ENCODE peak calls at places on chromosomes 16 and 17, in six cellular contexts. P, H, N, F, T and G are unnamed samples.

GRCh38 chr17:50186661-50187402 is 14.6 kb downstream of the COL1A1 start:
- DNase-seq in P (no peak), H (no peak), N (no peak), F (no peak), T (no peak), G (no peak)

GRCh38 chr17:50947844-50948514 is 81.8 kb upstream of the TOB1 start:
- DNase-seq in P (peak; percentile 91), H (peak; percentile 64), N (no peak), F (no peak), T (peak; percentile 66), G (peak; percentile 65)

GRCh38 chr16:17397499-17397891 is 73.3 kb downstream of the XYLT1 start:
- DNase-seq in P (peak; percentile 88), H (no peak), N (no peak), F (no peak), T (no peak), G (no peak)

GRCh38 chr16:23896832-23897821 is 61.3 kb downstream of the PRKCB start:
- DNase-seq in P (no peak), H (no peak), N (no peak), F (no peak), T (no peak), G (no peak)

GRCh38 chr16:29819506-29819905 is 756 bp upstream of the MVP start:
- DNase-seq in P (no peak), H (peak; percentile 58), N (no peak), F (no peak), T (no peak), G (no peak)

GRCh38 chr16:85829266-85829665 is 29.8 kb downstream of the COX4I1 start:
- DNase-seq in P (no peak), H (no peak), N (no peak), F (no peak), T (no peak), G (no peak)

GRCh38 chr17:74544991-74545441 is 899 bp downstream of the CD300C start:
- DNase-seq in P (no peak), H (no peak), N (no peak), F (no peak), T (no peak), G (no peak)

GRCh38 chr17:74514632-74515035 is 16.6 kb downstream of the CD300LB start:
- DNase-seq in P (peak; percentile 54), H (peak; percentile 59), N (no peak), F (no peak), T (no peak), G (no peak)

GRCh38 chr17:44122825-44123355 is 551 bp downstream of the HDAC5 start:
- DNase-seq in P (no peak), H (no peak), N (no peak), F (no peak), T (no peak), G (no peak)

GRCh38 chr16:5722220-5722619 is 624.6 kb upstream of the EEF2KMT start:
- DNase-seq in P (no peak), H (no peak), N (no peak), F (no peak), T (no peak), G (no peak)

GRCh38 chr17:76700627-76701470 is 9.9 kb downstream of the MXRA7 start:
- DNase-seq in P (peak; percentile 88), H (peak; percentile 67), N (no peak), F (peak; percentile 78), T (peak; percentile 75), G (peak; percentile 76)

GRCh38 chr17:38996660-38997337 is 29.6 kb upstream of the FBXO47 start:
- DNase-seq in P (no peak), H (no peak), N (no peak), F (no peak), T (no peak), G (no peak)

GRCh38 chr16:58732545-58733247 is 1.4 kb downstream of the GOT2 start:
- DNase-seq in P (no peak), H (no peak), N (no peak), F (no peak), T (no peak), G (no peak)

GRCh38 chr16:30651124-30652004 is 604 bp downstream of the PRR14 start:
- DNase-seq in P (peak; percentile 81), H (peak; percentile 60), N (no peak), F (peak; percentile 68), T (peak; percentile 71), G (peak; percentile 74)

GRCh38 chr16:29710227-29711219 is 31.5 kb downstream of the QPRT start:
- DNase-seq in P (peak; percentile 57), H (peak; percentile 35), N (no peak), F (peak; percentile 45), T (no peak), G (no peak)

GRCh38 chr17:28745052-28745776 is 1.4 kb downstream of the TRAF4 start:
- DNase-seq in P (peak; percentile 75), H (peak; percentile 74), N (no peak), F (peak; percentile 65), T (no peak), G (no peak)

GRCh38 chr16:89111263-89111662 is 17.6 kb downstream of the ACSF3 start:
- DNase-seq in P (no peak), H (no peak), N (no peak), F (no peak), T (no peak), G (no peak)

GRCh38 chr17:1126801-1127550 is 52.8 kb downstream of the ABR start:
- DNase-seq in P (no peak), H (no peak), N (no peak), F (no peak), T (no peak), G (no peak)

GRCh38 chr17:8700546-8700945 is 44.1 kb downstream of the CCDC42 start:
- DNase-seq in P (no peak), H (no peak), N (no peak), F (no peak), T (no peak), G (no peak)

GRCh38 chr16:77246160-77246559 is 47.0 kb downstream of the SYCE1L start:
- DNase-seq in P (no peak), H (no peak), N (no peak), F (no peak), T (no peak), G (no peak)

GRCh38 chr16:47697826-47698225 is 236.7 kb downstream of the PHKB start:
- DNase-seq in P (no peak), H (no peak), N (no peak), F (no peak), T (no peak), G (no peak)

GRCh38 chr16:6016530-6017184 is 919.1 kb upstream of the EEF2KMT start:
- DNase-seq in P (no peak), H (no peak), N (no peak), F (no peak), T (no peak), G (no peak)

GRCh38 chr16:35215287-35215686 is 1755.9 kb downstream of the TP53TG3F start:
- DNase-seq in P (no peak), H (no peak), N (no peak), F (no peak), T (no peak), G (no peak)

GRCh38 chr16:2470603-2471015 is 488 bp upstream of the NTN3 start:
- DNase-seq in P (no peak), H (no peak), N (no peak), F (no peak), T (no peak), G (no peak)

GRCh38 chr17:7229504-7229903 is 4.8 kb downstream of the DVL2 start:
- DNase-seq in P (no peak), H (no peak), N (no peak), F (no peak), T (peak; percentile 9), G (no peak)

GRCh38 chr17:44820631-44821196 is 9.4 kb downstream of the GJC1 start:
- DNase-seq in P (no peak), H (no peak), N (no peak), F (no peak), T (no peak), G (no peak)

DNA sequence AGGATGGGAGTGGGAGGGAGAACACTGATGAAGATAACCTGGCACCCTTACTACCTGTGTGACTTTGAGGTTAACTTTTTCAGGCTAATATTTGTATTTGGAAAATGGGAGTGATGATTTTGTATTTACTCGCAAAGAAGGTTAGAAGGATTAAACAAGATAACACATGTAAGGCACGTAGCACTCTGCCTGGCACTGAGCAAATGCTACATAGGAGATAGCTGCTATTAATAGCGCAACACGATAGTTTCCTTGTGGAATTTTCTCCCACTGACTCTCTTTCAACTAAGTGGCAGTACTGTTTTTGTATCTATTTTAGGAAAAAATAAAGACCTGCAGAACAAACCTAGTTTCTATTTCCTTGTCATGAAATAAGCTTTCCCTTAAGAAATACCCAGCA is 15.4 kb upstream of the KCNJ16 start:
- DNase-seq in P (no peak), H (peak; percentile 54), N (no peak), F (no peak), T (no peak), G (no peak)
- H3K36me3 ChIP-seq in P (no peaks in the 10 kb centered on the region), H (no peaks in the 10 kb centered on the region), N (no peaks in the 10 kb centered on the region), F (no peaks in the 10 kb centered on the region), T (no peaks in the 10 kb centered on the region), G (no peaks in the 10 kb centered on the region)

GRCh38 chr17:17497065-17497844 is 1.1 kb upstream of the RASD1 start:
- DNase-seq in P (no peak), H (no peak), N (no peak), F (peak; percentile 19), T (peak; percentile 13), G (no peak)
- TF ChIP-seq CTCF in P (no peak), H (no peak), N (no peak), F (no peak), T (no peak), G (no peak)

GRCh38 chr17:16944334-16945140 is 27.4 kb downstream of the TNFRSF13B start:
- DNase-seq in P (peak; percentile 21), H (peak; percentile 7), N (no peak), F (no peak), T (no peak), G (no peak)
- H3K36me3 ChIP-seq in P (no peaks in the 10 kb centered on the region), H (no peaks in the 10 kb centered on the region), N (no peaks in the 10 kb centered on the region), F (no peaks in the 10 kb centered on the region), T (no peaks in the 10 kb centered on the region), G (no peaks in the 10 kb centered on the region)

GRCh38 chr17:78422267-78422605 is 43.8 kb downstream of the PGS1 start:
- DNase-seq in P (no peak), H (no peak), N (no peak), F (no peak), T (no peak), G (no peak)
- TF ChIP-seq CTCF in P (no peak), H (no peak), N (no peak), F (no peak), T (no peak), G (peak; percentile 4)